ENCODE peak calls at places on chromosomes 2 and 18, in nine cellular contexts. G, L, T, A, F, V, P, I and H are unnamed samples.

GRCh38 chr2:64400103-64400728 is 53.7 kb upstream of the LGALSL start:
- DNase-seq in G (no peak), L (no peak), T (no peak), A (no peak), F (no peak), V (no peak), P (no peak), I (no peak), H (no peak)

GRCh38 chr2:1782514-1782913 is 38.2 kb upstream of the PXDN start:
- DNase-seq in G (peak), L (no peak), T (no peak), A (no peak), F (no peak), V (no peak), P (no peak), I (no peak), H (no peak)

GRCh38 chr2:240412211-240412830 is 23.1 kb upstream of the GPC1 start:
- DNase-seq in G (peak), L (no peak), T (peak), A (no peak), F (no peak), V (no peak), P (no peak), I (peak), H (peak)

GRCh38 chr2:159283529-159283928 is 3.0 kb downstream of the WDSUB1 start:
- DNase-seq in G (no peak), L (no peak), T (no peak), A (no peak), F (no peak), V (no peak), P (no peak), I (no peak), H (no peak)

GRCh38 chr18:47730795-47731194 is 199.7 kb downstream of the SMAD2 start:
- DNase-seq in G (peak), L (no peak), T (no peak), A (no peak), F (peak), V (no peak), P (no peak), I (no peak), H (no peak)

GRCh38 chr18:77086656-77087390 is 45.8 kb downstream of the MBP start:
- DNase-seq in G (peak), L (no peak), T (no peak), A (no peak), F (no peak), V (no peak), P (no peak), I (peak), H (no peak)

GRCh38 chr2:144163592-144163991 is 356.3 kb downstream of the ZEB2 start:
- DNase-seq in G (no peak), L (no peak), T (no peak), A (no peak), F (no peak), V (no peak), P (no peak), I (no peak), H (no peak)

GRCh38 chr2:157789933-157790511 is 86.1 kb downstream of the ACVR1 start:
- DNase-seq in G (peak), L (no peak), T (no peak), A (no peak), F (no peak), V (no peak), P (no peak), I (no peak), H (no peak)

GRCh38 chr2:204144487-204144886 is 207.9 kb downstream of the ICOS start:
- DNase-seq in G (no peak), L (no peak), T (no peak), A (no peak), F (no peak), V (no peak), P (no peak), I (no peak), H (no peak)

GRCh38 chr2:241692448-241692847 is 5.8 kb upstream of the DTYMK start:
- DNase-seq in G (no peak), L (no peak), T (no peak), A (no peak), F (no peak), V (no peak), P (no peak), I (no peak), H (no peak)

GRCh38 chr2:28676153-28676835 is 75.3 kb upstream of the PPP1CB start:
- DNase-seq in G (no peak), L (no peak), T (no peak), A (no peak), F (no peak), V (no peak), P (no peak), I (no peak), H (no peak)

GRCh38 chr18:26468931-26469340 is 79.4 kb downstream of the KCTD1 start:
- DNase-seq in G (no peak), L (peak), T (no peak), A (peak), F (no peak), V (no peak), P (no peak), I (peak), H (no peak)

GRCh38 chr2:38740851-38741541 is 10.2 kb downstream of the SRSF7 start:
- DNase-seq in G (no peak), L (no peak), T (no peak), A (peak), F (peak), V (no peak), P (peak), I (no peak), H (no peak)

GRCh38 chr2:240916571-240917008 is 10.5 kb downstream of the CROCC2 start:
- DNase-seq in G (peak), L (no peak), T (no peak), A (no peak), F (peak), V (no peak), P (no peak), I (peak), H (peak)

GRCh38 chr2:173414823-173415322 is 60.2 kb downstream of the CDCA7 start:
- DNase-seq in G (no peak), L (no peak), T (no peak), A (no peak), F (no peak), V (no peak), P (peak), I (no peak), H (no peak)

GRCh38 chr2:188573453-188573852 is 281.8 kb downstream of the GULP1 start:
- DNase-seq in G (no peak), L (no peak), T (no peak), A (no peak), F (no peak), V (no peak), P (no peak), I (no peak), H (no peak)

GRCh38 chr2:237351046-237351445 is 62.9 kb downstream of the COL6A3 start:
- DNase-seq in G (no peak), L (no peak), T (no peak), A (no peak), F (no peak), V (no peak), P (no peak), I (no peak), H (no peak)

GRCh38 chr2:143824796-143825195 is 695.1 kb downstream of the ZEB2 start:
- DNase-seq in G (no peak), L (no peak), T (no peak), A (no peak), F (no peak), V (no peak), P (no peak), I (no peak), H (no peak)

GRCh38 chr2:80624062-80624461 is 319.5 kb upstream of the LRRTM1 start:
- DNase-seq in G (no peak), L (no peak), T (no peak), A (no peak), F (no peak), V (no peak), P (no peak), I (no peak), H (no peak)

GRCh38 chr2:9249036-9249800 is 42.6 kb downstream of the ASAP2 start:
- DNase-seq in G (no peak), L (no peak), T (no peak), A (no peak), F (peak), V (no peak), P (no peak), I (no peak), H (no peak)

GRCh38 chr2:238163494-238164198 is 4.9 kb downstream of the ERFE start:
- DNase-seq in G (peak), L (peak), T (no peak), A (no peak), F (no peak), V (no peak), P (no peak), I (peak), H (peak)

GRCh38 chr18:48613589-48613988 is 74.8 kb downstream of the CTIF start:
- DNase-seq in G (peak), L (no peak), T (no peak), A (no peak), F (no peak), V (no peak), P (no peak), I (no peak), H (no peak)